ENCODE peak calls at places on chromosomes 12 and 14, in six cellular contexts. V is GM12878, G is WTC11, J is HepG2, H is K562, F is H1. X is an unnamed sample.

GRCh38 chr12:105351523-105351922 is 21.0 kb downstream of the C12orf75 start:
- DNase-seq in V (no peak), G (no peak), J (no peak), H (no peak), F (no peak), X (no peak)

GRCh38 chr12:96907681-96908163 is 665 bp downstream of the NEDD1 start:
- DNase-seq in V (no peak), G (no peak), J (peak; percentile 15), H (peak; percentile 21), F (peak; percentile 52), X (no peak)

GRCh38 chr12:111270128-111270651 is 98.7 kb downstream of the PHETA1 start:
- DNase-seq in V (no peak), G (no peak), J (no peak), H (no peak), F (no peak), X (no peak)

GRCh38 chr12:57128519-57129247 is 400 bp downstream of the LRP1 start:
- DNase-seq in V (no peak), G (peak; percentile 65), J (no peak), H (no peak), F (peak; percentile 79), X (no peak)

GRCh38 chr14:94622653-94623421 is 10.6 kb downstream of the SERPINA3 start:
- DNase-seq in V (no peak), G (no peak), J (no peak), H (no peak), F (no peak), X (no peak)

GRCh38 chr12:23980826-23981225 is 31.4 kb upstream of the SOX5 start:
- DNase-seq in V (no peak), G (no peak), J (no peak), H (no peak), F (no peak), X (no peak)

GRCh38 chr12:46089414-46090162 is 99.2 kb upstream of the SCAF11 start:
- DNase-seq in V (no peak), G (no peak), J (no peak), H (no peak), F (no peak), X (no peak)

GRCh38 chr14:54599932-54600331 is 33.0 kb downstream of the SAMD4A start:
- DNase-seq in V (no peak), G (no peak), J (no peak), H (no peak), F (no peak), X (no peak)

GRCh38 chr14:54809767-54810166 is 92.9 kb downstream of the GCH1 start:
- DNase-seq in V (no peak), G (no peak), J (no peak), H (no peak), F (no peak), X (no peak)

GRCh38 chr14:95507174-95507573 is 9.3 kb downstream of the SYNE3 start:
- DNase-seq in V (no peak), G (no peak), J (no peak), H (peak; percentile 50), F (no peak), X (no peak)

GRCh38 chr12:89225808-89226368 is 126.4 kb downstream of the DUSP6 start:
- DNase-seq in V (no peak), G (no peak), J (no peak), H (no peak), F (no peak), X (peak; percentile 97)

GRCh38 chr14:95040723-95041476 is 116.4 kb downstream of the DICER1 start:
- DNase-seq in V (no peak), G (no peak), J (no peak), H (no peak), F (peak; percentile 30), X (no peak)

GRCh38 chr12:66603458-66603857 is 75.4 kb downstream of the GRIP1 start:
- DNase-seq in V (no peak), G (no peak), J (no peak), H (no peak), F (no peak), X (no peak)

GRCh38 chr12:70078161-70078560 is 165.1 kb upstream of the CNOT2 start:
- DNase-seq in V (no peak), G (no peak), J (no peak), H (no peak), F (no peak), X (no peak)

GRCh38 chr14:58239259-58240210 is 5.1 kb upstream of the PSMA3 start:
- DNase-seq in V (peak; percentile 64), G (peak; percentile 57), J (peak; percentile 46), H (peak; percentile 10), F (peak; percentile 86), X (peak; percentile 26)

GRCh38 chr14:53226553-53226952 is 73.4 kb upstream of the DDHD1 start:
- DNase-seq in V (no peak), G (no peak), J (no peak), H (no peak), F (no peak), X (no peak)

GRCh38 chr12:132727091-132727794 is 16.6 kb downstream of the PGAM5 start:
- DNase-seq in V (no peak), G (no peak), J (no peak), H (no peak), F (no peak), X (no peak)

DNA sequence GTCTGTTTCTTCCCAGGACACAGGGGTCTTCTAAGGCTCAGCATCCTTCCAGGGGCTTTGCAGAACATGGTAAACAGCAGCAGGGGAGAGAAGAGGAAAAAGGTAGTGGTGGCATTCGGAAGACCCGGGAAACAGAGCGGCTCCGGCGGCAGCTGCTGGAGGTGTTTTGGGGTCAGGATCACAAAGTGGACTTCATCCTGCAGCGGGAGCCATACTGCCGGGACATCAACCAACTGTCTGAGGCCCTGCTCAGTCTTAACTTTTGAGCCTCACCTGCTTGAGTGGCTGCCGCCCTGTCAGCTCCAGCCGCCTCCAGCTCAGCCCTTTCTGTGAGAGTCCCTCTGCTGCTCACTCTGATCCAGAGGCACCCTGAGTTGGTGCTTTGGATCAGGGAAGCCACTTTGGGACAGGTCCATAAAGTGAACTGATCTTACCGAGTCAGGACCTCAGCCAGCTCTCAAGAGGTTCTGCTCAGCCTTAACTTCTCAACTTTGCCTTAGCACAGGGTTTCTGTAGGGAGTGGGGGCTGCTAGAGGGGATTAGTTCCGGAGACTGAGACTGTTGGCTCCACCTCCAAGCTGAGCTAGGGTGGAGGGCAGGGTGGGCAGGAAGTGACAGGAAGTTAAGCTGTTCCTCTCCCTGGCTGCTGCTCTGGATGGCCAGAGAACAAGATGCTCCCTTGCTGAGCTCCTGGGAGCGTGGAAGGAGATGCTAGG is 5.4 kb downstream of the SDR39U1 start:
- DNase-seq in V (no peak), G (no peak), J (no peak), H (no peak), F (no peak), X (no peak)
- TF ChIP-seq ATF3 in V (no peak), G (no peak), J (no peak), H (no peak), F (no peak), X (no peak)

DNA sequence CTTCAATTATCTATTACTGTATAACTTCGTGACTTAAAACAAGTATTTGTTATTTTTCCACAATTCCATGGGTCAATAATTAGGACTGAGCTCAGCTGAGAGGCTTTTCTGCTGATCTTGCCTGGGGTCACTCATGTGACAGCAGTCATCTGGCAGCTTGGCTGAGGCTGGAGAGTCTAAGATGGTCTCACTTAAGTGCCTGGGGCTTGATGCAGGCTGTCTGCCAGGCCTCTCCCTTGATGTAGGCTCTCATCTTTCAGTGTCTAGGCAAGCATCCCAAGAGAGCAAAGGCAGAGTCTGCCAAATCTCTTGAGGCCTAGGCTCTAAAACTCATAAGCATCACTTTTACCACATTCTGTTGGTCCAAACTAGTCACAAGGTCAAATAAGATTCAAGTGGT is 93.2 kb downstream of the NKX2-1 start:
- DNase-seq in V (no peak), G (no peak), J (no peak), H (no peak), F (no peak), X (no peak)
- TF ChIP-seq ATF3 in V (no peak), G (no peak), J (no peak), H (no peak), F (no peak), X (no peak)

GRCh38 chr12:79420146-79420618 is 270.6 kb downstream of the PAWR start:
- DNase-seq in V (no peak), G (no peak), J (peak; percentile 73), H (no peak), F (no peak), X (peak; percentile 45)

GRCh38 chr12:79423560-79423959 is 267.2 kb downstream of the PAWR start:
- DNase-seq in V (no peak), G (no peak), J (no peak), H (no peak), F (no peak), X (no peak)

GRCh38 chr12:79421236-79421740 is 269.5 kb downstream of the PAWR start:
- DNase-seq in V (no peak), G (no peak), J (no peak), H (no peak), F (no peak), X (no peak)

GRCh38 chr12:79424109-79424721 is 266.5 kb downstream of the PAWR start:
- DNase-seq in V (no peak), G (no peak), J (peak; percentile 91), H (no peak), F (no peak), X (no peak)

DNA sequence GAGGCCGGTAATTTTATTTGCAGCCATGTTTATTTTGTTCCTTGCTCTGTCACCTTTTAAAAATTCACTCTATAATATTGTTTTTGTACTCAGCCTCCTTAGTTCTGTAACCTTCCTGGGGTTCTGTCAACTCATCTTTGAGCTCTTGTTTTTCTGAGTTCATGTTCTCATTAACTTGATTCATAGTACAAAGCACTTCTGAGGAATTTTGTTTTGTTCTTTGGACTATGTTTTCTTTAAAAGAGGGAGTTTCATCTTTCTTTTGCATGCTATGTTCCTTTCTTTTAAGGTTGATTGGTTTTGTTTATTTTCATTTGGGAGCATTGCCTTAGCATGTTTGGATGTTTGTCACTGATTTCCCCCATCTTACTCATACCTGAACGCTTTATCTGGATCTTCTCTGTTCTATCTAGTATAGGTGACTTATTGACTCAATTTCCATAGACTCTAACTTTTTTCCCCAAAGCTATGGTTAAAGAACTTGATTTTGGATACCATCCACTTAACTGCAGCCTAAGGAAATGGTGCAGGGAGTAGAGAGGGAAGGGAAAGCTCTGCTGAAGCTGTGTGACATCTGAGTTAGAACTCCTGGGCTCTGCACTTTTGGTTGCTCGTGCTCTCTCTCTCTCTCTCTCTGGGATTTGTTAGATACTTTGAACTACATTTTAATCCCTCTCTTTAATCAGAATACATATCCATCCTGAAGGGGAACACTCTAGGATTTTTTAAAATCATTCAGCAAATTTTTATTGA is 268.5 kb downstream of the PAWR start:
- DNase-seq in V (no peak), G (no peak), J (peak; percentile 13), H (no peak), F (no peak), X (no peak)
- TF ChIP-seq ATF3 in V (no peak), G (no peak), J (no peak), H (no peak), F (no peak), X (no peak)

DNA sequence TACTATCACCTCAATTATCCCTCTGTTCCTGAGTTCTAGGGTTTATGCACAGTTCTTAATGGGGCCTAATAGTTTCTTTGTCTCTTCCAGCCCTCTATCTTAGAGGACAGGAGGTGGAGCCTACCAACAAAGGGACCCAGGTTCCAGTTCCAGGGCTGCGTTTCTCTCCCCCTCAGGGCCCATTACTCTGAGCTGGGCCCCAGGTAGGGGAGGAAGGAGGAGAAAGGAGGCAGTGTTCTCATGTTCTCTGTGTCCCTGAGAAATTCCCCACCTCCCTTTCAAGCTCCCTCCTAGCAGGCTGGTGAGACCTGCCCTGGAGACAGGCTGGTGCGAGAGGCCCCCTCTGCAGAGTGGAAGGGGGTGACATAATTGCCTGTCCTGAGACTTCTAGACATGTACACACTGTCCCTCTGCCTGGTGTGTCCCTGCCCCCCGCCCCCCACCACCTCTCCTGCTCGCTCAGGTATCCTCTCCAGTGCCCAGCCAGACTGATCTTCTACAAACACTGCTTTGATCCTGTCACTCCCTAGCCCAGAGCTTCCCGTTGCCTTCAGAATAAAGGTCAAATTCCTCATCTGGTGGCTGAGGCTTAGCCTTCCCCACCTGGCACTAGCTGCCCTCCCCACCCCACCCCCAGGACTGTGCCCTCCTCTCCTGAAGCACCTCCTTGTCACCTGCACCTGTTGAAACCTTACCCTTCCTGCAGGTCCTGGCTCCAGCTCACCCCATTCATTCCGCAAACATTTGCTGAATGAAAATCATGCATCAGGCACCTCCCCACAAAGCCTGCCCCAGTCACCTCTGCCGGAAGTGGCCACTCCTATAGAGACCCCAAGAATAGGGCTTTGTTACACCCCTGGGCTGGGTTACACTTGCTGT is 21.1 kb upstream of the KRT8 start:
- DNase-seq in V (no peak), G (no peak), J (peak; percentile 92), H (peak; percentile 14), F (no peak), X (no peak)
- TF ChIP-seq ATF3 in V (no peak), G (no peak), J (peak; percentile 24), H (no peak), F (no peak), X (no peak)

X was measured in HCT116.